ENCODE peak calls at places on chromosomes 2 and 18, in four cellular contexts. C is CD8-positive, alpha-beta T cell; E is HCT116; B is caudate nucleus. V is an unnamed sample.

GRCh38 chr2:75010571-75010970 is 52.1 kb downstream of the POLE4 start:
- DNase-seq in C (no peak), E (no peak), B (no peak), V (no peak)

GRCh38 chr2:53768233-53768542 is 584 bp downstream of the CHAC2 start:
- DNase-seq in C (no peak), B (no peak), E (no peak), V (no peak)

GRCh38 chr18:6885992-6886823 is 156.7 kb downstream of the ARHGAP28 start:
- DNase-seq in B (peak), E (no peak), C (no peak), V (no peak)

GRCh38 chr2:67733517-67733916 is 329.3 kb downstream of the C1D start:
- DNase-seq in B (no peak), C (no peak), E (peak), V (no peak)

GRCh38 chr18:62339106-62339988 is 14.2 kb downstream of the TNFRSF11A start:
- DNase-seq in E (peak), C (no peak), B (no peak), V (no peak)

GRCh38 chr2:23418490-23418911 is 33.5 kb downstream of the KLHL29 start:
- DNase-seq in E (no peak), C (no peak), B (no peak), V (no peak)

GRCh38 chr18:63290456-63291200 is 28.9 kb downstream of the BCL2 start:
- DNase-seq in B (no peak), E (no peak), C (peak), V (peak)

GRCh38 chr18:50886914-50887313 is 8.0 kb downstream of the ME2 start:
- DNase-seq in E (no peak), B (no peak), C (no peak), V (no peak)

GRCh38 chr2:16626997-16627605 is 38.5 kb downstream of the CYRIA start:
- DNase-seq in B (no peak), C (no peak), E (no peak), V (no peak)
- H3K27ac ChIP-seq in B (peak), C (no peak), E (no peak), V (no peak)

GRCh38 chr18:13233746-13234527 is 15.4 kb downstream of the LDLRAD4 start:
- DNase-seq in B (no peak), E (no peak), C (no peak), V (no peak)
- H3K27ac ChIP-seq in B (peak), E (no peak), C (no peak), V (no peak)

GRCh38 chr2:227163445-227163997 is 484 bp downstream of the COL4A4 start:
- DNase-seq in B (no peak), E (no peak), C (no peak), V (no peak)

GRCh38 chr2:227163998-227164744 is at the start of the genes COL4A3 and COL4A4:
- DNase-seq in C (no peak), E (peak), B (no peak), V (no peak)

GRCh38 chr2:227164745-227165350 is 424 bp downstream of the COL4A3 start:
- DNase-seq in C (no peak), E (no peak), B (no peak), V (no peak)

GRCh38 chr2:227160164-227160563 is 3.8 kb downstream of the COL4A4 start:
- DNase-seq in E (no peak), C (no peak), B (no peak), V (no peak)

DNA sequence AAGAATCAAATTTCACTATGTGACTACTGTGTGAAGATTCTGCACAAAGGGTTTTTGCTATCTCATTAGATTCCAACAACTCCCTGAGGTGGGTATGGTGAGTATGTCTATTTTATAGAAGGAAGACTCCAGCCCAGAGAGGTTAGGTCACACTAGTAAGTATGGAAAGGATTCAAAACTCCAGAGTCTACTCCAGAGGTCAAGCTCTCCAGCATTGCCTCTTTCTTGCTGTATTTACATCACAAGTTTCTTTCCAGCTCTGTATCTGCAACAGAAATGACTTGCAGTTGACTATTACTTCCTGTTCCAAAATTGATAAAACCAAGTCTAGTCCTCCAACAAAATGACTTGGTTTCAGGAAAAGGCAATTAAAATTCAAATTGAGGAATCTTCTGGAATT is 2.1 kb downstream of the COL4A4 start:
- DNase-seq in C (no peak), B (no peak), E (no peak), V (no peak)
- H3K27ac ChIP-seq in C (no peak), B (no peak), E (no peak), V (no peak)

GRCh38 chr2:231219289-231219688 is 20.9 kb downstream of the ARMC9 start:
- DNase-seq in B (no peak), E (no peak), C (no peak), V (no peak)

GRCh38 chr2:231223458-231223970 is 25.1 kb downstream of the ARMC9 start:
- DNase-seq in C (no peak), B (no peak), E (no peak), V (no peak)

GRCh38 chr2:231222318-231223000 is 24.0 kb downstream of the ARMC9 start:
- DNase-seq in E (no peak), B (no peak), C (no peak), V (no peak)

GRCh38 chr2:231223001-231223375 is 24.6 kb downstream of the ARMC9 start:
- DNase-seq in E (no peak), B (no peak), C (no peak), V (no peak)

DNA sequence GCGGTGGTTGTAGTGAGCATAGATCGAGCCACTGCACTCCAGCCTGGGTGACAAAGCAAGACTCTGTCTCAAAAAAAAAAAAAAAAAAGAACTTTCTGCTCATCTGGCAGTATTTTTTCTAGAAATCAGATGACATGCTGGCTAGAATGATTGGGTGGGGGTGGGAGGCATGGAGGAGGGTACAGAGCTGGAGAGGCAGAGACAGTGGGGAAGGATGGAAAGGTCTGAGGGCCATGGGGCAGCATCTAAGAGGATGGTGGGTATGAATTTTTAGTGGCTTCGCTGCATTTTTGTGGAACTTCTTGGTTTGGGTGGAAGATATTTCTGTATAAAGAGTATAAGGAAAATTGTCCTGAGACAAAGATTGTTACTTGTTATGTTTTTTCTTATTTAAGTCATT is 23.3 kb downstream of the ARMC9 start:
- DNase-seq in B (no peak), E (no peak), C (no peak), V (no peak)
- H3K27ac ChIP-seq in B (no peak), E (no peak), C (no peak), V (no peak)

DNA sequence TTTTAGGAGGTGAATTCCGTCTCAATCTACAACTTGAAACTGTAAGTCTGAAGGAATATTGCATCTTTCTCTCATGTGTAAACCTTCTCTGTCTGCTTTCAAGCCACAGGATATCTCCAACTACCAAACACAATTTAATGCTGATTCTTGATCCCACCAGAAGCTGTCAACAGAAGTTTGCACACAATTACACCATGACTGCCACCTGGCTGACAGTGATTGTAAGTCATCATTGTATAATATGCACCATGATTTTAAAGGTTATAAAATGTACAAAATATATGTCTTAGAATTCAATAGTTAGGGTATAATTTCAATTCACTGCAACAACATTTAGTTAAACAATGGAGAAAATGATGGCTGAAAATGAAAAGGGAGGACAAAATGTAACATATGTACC is 18.4 kb downstream of the PREPL start:
- DNase-seq in E (no peak), C (peak), B (no peak), V (peak)
- H3K27ac ChIP-seq in E (no peak), C (no peak), B (no peak), V (no peak)

DNA sequence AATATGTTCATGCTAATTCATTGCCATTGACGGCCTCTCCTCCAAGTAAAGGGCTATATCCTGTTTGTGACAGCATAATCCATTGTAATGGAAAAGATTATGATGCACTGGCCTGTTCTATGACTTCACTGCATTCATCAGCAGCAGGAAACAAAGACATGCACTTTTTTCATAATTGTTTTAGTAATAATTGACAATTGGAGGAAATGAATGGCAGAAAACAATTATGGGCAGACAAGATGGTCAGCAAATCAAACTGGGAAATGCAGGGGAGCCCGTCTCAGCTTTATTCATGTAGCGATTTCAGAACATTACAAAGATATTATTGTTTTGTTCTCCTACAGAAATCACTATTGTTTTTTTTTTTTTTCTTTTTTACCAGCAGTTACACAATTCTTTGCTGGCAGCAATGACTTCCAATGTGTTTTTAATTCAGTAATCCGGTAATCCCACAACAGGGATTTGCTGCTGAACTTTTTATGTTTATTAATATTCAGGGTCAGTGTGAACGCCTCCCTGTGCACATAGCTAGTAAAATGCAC is 33.9 kb upstream of the RASGRP3 start:
- DNase-seq in B (no peak), C (no peak), E (no peak), V (no peak)
- H3K27ac ChIP-seq in B (peak), C (no peak), E (no peak), V (no peak)

GRCh38 chr2:96549967-96550786 is 13.6 kb downstream of the ARID5A start:
- DNase-seq in C (no peak), E (peak), B (no peak), V (no peak)
- H3K27ac ChIP-seq in C (no peak), E (peak), B (no peak), V (no peak)

GRCh38 chr2:170597705-170598420 is 117.3 kb upstream of the SP5 start:
- DNase-seq in B (no peak), C (no peak), E (no peak), V (no peak)
- H3K27ac ChIP-seq in B (no peak), C (no peak), E (no peak), V (no peak)

V was measured in CD4-positive, alpha-beta T cell.